ENCODE peak calls at places on chromosome 14, in five cellular contexts. Y is neural progenitor cell, F is cardiac muscle cell, Q is fibroblast of lung, H is pancreas. Z is an unnamed sample.

GRCh38 chr14:21039059-21039422 is 3.1 kb upstream of the RNASE7 start:
- DNase-seq in Y (no peak), F (peak; percentile 94), Q (peak; percentile 61), H (peak; percentile 92), Z (peak; percentile 87)

GRCh38 chr14:85247071-85247470 is 282.9 kb upstream of the FLRT2 start:
- DNase-seq in Y (no peak), F (no peak), Q (no peak), H (no peak), Z (no peak)

GRCh38 chr14:86777950-86778602 is 1214.9 kb downstream of the GALC start:
- DNase-seq in Y (no peak), F (peak; percentile 77), Q (peak; percentile 75), H (no peak), Z (no peak)

GRCh38 chr14:59272633-59273032 is 84.2 kb downstream of the DAAM1 start:
- DNase-seq in Y (no peak), F (no peak), Q (no peak), H (no peak), Z (no peak)

GRCh38 chr14:91264151-91265150 is 19.9 kb upstream of the GPR68 start:
- DNase-seq in Y (peak; percentile 40), F (peak; percentile 13), Q (no peak), H (peak; percentile 52), Z (no peak)

GRCh38 chr14:63308723-63309317 is 9.9 kb downstream of the GPHB5 start:
- DNase-seq in Y (peak; percentile 63), F (peak; percentile 33), Q (peak; percentile 17), H (no peak), Z (no peak)

GRCh38 chr14:75832621-75833297 is 149.0 kb downstream of the TGFB3 start:
- DNase-seq in Y (no peak), F (peak; percentile 68), Q (peak; percentile 91), H (no peak), Z (no peak)

GRCh38 chr14:106436310-106436905 is 910.0 kb downstream of the TMEM121 start:
- DNase-seq in Y (no peak), F (no peak), Q (no peak), H (peak; percentile 51), Z (no peak)

GRCh38 chr14:90201344-90201743 is 55.0 kb upstream of the PSMC1 start:
- DNase-seq in Y (no peak), F (no peak), Q (no peak), H (no peak), Z (no peak)

GRCh38 chr14:90675399-90675798 is 140.8 kb downstream of the TTC7B start:
- DNase-seq in Y (no peak), F (peak; percentile 48), Q (peak; percentile 67), H (no peak), Z (peak; percentile 69)

GRCh38 chr14:98956181-98956580 is 315.8 kb downstream of the BCL11B start:
- DNase-seq in Y (no peak), F (no peak), Q (no peak), H (no peak), Z (no peak)

GRCh38 chr14:23319746-23320583 is 1.3 kb upstream of the PABPN1 start:
- DNase-seq in Y (no peak), F (no peak), Q (no peak), H (peak; percentile 39), Z (no peak)

GRCh38 chr14:23320584-23321571 is at the start of gene PABPN1:
- DNase-seq in Y (peak; percentile 100), F (peak; percentile 100), Q (peak; percentile 100), H (peak; percentile 99), Z (peak; percentile 99)

GRCh38 chr14:23323838-23324454 is 2.7 kb downstream of the PABPN1 start:
- DNase-seq in Y (no peak), F (no peak), Q (no peak), H (peak; percentile 30), Z (no peak)

GRCh38 chr14:23322568-23323517 is 1.6 kb downstream of the PABPN1 start:
- DNase-seq in Y (no peak), F (no peak), Q (no peak), H (no peak), Z (no peak)

DNA sequence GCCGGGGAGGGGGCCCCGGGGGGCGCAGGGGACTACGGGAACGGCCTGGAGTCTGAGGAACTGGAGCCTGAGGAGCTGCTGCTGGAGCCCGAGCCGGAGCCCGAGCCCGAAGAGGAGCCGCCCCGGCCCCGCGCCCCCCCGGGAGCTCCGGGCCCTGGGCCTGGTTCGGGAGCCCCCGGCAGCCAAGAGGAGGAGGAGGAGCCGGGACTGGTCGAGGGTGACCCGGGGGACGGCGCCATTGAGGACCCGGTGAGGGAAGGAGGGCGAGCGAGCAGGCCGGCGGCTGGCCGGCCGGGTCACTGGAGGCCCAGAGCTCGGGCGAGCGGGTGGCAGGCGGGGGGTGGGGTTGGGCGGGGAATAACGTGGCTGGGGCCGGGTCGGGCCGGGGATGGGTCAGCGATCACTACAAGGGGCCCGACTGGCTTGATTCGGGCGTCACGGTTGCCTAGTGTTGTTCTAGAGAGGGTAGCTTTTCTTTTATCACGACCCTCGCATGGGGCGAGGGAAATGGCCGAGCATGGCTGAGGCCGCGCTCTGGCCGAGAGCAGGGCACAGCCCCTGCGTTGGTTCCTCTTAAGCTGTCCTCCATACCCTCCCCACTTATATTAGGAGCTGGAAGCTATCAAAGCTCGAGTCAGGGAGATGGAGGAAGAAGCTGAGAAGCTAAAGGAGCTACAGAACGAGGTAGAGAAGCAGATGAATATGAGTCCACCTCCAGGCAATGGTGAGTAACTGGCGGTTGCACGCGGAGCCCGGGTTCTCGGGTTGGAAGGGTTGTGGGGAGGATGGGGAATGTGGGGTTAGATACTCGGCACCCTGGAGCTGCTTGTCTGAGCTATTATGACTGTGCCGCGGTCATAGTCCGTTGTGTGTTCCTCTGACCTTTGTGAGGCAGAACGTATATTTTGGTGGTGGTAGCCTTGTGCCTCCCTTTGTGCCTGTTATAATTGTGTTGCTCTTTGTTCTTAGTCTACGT is 603 bp downstream of the PABPN1 start:
- DNase-seq in Y (peak; percentile 58), F (peak; percentile 59), Q (peak; percentile 59), H (peak; percentile 77), Z (peak; percentile 60)
- TF ChIP-seq CTCF in Y (no peak), F (no peak), Q (no peak), H (no peak), Z (peak; percentile 4)

GRCh38 chr14:94045563-94046345 is 19.6 kb downstream of the OTUB2 start:
- DNase-seq in Y (no peak), F (no peak), Q (no peak), H (no peak), Z (no peak)
- H3K4me3 ChIP-seq in Y (no peak overlapping the region), F (no peak overlapping the region), Q (no peak overlapping the region), H (no peak overlapping the region), Z (no peak overlapping the region)

GRCh38 chr14:52694761-52695480 is 437 bp downstream of the ERO1A start:
- DNase-seq in Y (peak; percentile 50), F (peak; percentile 41), Q (peak; percentile 67), H (peak; percentile 42), Z (peak; percentile 74)

GRCh38 chr14:52692248-52692962 is 3.0 kb downstream of the ERO1A start:
- DNase-seq in Y (no peak), F (peak; percentile 67), Q (peak; percentile 28), H (no peak), Z (no peak)

GRCh38 chr14:52693532-52693931 is 1.8 kb downstream of the ERO1A start:
- DNase-seq in Y (no peak), F (no peak), Q (no peak), H (no peak), Z (no peak)

GRCh38 chr14:52693004-52693403 is 2.4 kb downstream of the ERO1A start:
- DNase-seq in Y (no peak), F (no peak), Q (no peak), H (no peak), Z (no peak)

GRCh38 chr14:52690983-52691760 is 4.2 kb downstream of the ERO1A start:
- DNase-seq in Y (no peak), F (no peak), Q (peak; percentile 19), H (no peak), Z (no peak)
- H3K27ac ChIP-seq in Y (no peak overlapping the region), F (no peak overlapping the region), Q (no peak overlapping the region), H (no peak overlapping the region), Z (no peak overlapping the region)

GRCh38 chr14:69699743-69700309 is 67.1 kb upstream of the SRSF5 start:
- DNase-seq in Y (no peak), F (no peak), Q (no peak), H (peak; percentile 81), Z (no peak)
- TF ChIP-seq CTCF in Y (no peak), F (no peak), Q (no peak), H (no peak), Z (no peak)

GRCh38 chr14:68466491-68466977 is 326.3 kb downstream of the ZFP36L1 start:
- DNase-seq in Y (no peak), F (peak; percentile 95), Q (peak; percentile 98), H (no peak), Z (no peak)

GRCh38 chr14:68468437-68469207 is 324.2 kb downstream of the ZFP36L1 start:
- DNase-seq in Y (no peak), F (peak; percentile 67), Q (peak; percentile 96), H (no peak), Z (no peak)

GRCh38 chr14:68464716-68465115 is 328.2 kb downstream of the ZFP36L1 start:
- DNase-seq in Y (no peak), F (no peak), Q (peak; percentile 88), H (no peak), Z (no peak)

GRCh38 chr14:68469208-68469713 is 323.6 kb downstream of the ZFP36L1 start:
- DNase-seq in Y (no peak), F (no peak), Q (no peak), H (no peak), Z (no peak)

GRCh38 chr14:68467425-68467824 is 325.4 kb downstream of the ZFP36L1 start:
- DNase-seq in Y (no peak), F (no peak), Q (no peak), H (no peak), Z (no peak)
- H3K4me3 ChIP-seq in Y (no peak overlapping the region), F (no peak overlapping the region), Q (no peak overlapping the region), H (no peak overlapping the region), Z (no peak overlapping the region)

DNA sequence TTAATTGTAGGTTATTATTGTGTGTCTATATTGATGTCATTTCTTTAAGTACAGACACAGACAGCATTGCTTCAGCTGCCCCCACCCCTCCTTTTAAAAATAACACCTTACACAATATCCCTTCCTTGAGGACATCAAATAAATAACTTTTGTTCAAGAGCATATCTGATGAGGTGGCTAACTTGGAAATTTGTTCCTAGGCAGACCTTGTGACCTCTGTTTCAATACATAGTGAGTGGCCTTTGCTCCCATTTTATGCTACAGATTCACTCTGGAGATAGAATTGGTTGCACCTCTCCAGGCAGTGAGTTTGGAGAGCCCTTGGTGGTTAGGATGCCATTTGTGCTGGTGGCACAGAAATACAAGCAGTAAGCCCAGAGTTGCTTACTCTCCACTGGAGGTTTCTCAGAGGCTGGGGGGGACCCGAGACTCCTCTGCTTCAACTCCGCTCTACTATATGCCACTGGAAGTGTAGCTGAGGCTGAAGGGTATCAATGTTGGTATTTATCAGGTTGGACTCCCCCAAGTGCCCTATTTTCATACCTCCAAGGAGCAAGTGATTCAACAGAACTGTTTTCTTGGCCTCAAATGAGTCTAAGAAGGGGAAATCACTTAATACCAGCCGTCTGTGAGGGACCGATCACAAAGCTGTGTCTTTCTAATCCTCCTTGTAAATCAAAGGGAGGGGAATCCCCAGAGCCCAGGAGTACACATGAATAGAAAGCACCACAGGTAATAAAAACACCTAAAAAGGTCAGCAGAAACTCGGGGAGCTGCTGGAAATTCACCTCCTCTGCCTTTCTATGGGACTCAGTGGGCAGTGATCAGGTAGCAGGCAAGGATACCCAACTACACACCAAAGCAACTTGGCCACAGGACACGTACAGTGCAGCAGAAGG is 463.1 kb downstream of the RAD51B start:
- DNase-seq in Y (no peak), F (no peak), Q (no peak), H (no peak), Z (no peak)
- H3K27ac ChIP-seq in Y (no peak overlapping the region), F (no peak overlapping the region), Q (no peak overlapping the region), H (no peak overlapping the region), Z (no peak overlapping the region)

GRCh38 chr14:100641274-100641860 is 54.1 kb upstream of the BEGAIN start:
- DNase-seq in Y (no peak), F (no peak), Q (no peak), H (peak; percentile 51), Z (no peak)
- TF ChIP-seq CTCF in Y (no peak), F (no peak), Q (no peak), H (no peak), Z (no peak)